ENCODE peak calls at places on chromosomes 2 and 18, in five cellular contexts. One of them, this sample, is unnamed.

GRCh38 chr18:50989711-50990110 is 21.9 kb downstream of the ELAC1 start:
- DNase-seq in astrocyte of the spinal cord: no peak
- DNase-seq in GM03348: no peak
- DNase-seq in stimulated activated CD4-positive, alpha-beta T cell treated with anti-CD3 and anti-CD28 coated beads, Interleukin-15, amount 100 ng/mL, for 24 hours: no peak
- DNase-seq in keratinocyte: no peak
- DNase-seq in this sample: no peak

GRCh38 chr2:41027095-41027494 is 575.2 kb upstream of the SLC8A1 start:
- DNase-seq in astrocyte of the spinal cord: no peak
- DNase-seq in GM03348: no peak
- DNase-seq in stimulated activated CD4-positive, alpha-beta T cell treated with anti-CD3 and anti-CD28 coated beads, Interleukin-15, amount 100 ng/mL, for 24 hours: no peak
- DNase-seq in keratinocyte: no peak
- DNase-seq in this sample: no peak

GRCh38 chr2:135650721-135651120 is 90.9 kb upstream of the UBXN4 start:
- DNase-seq in astrocyte of the spinal cord: peak
- DNase-seq in GM03348: no peak
- DNase-seq in stimulated activated CD4-positive, alpha-beta T cell treated with anti-CD3 and anti-CD28 coated beads, Interleukin-15, amount 100 ng/mL, for 24 hours: no peak
- DNase-seq in keratinocyte: no peak
- DNase-seq in this sample: no peak

GRCh38 chr2:28398101-28398834 is 5.6 kb downstream of the FOSL2 start:
- DNase-seq in astrocyte of the spinal cord: peak
- DNase-seq in GM03348: peak
- DNase-seq in stimulated activated CD4-positive, alpha-beta T cell treated with anti-CD3 and anti-CD28 coated beads, Interleukin-15, amount 100 ng/mL, for 24 hours: peak
- DNase-seq in keratinocyte: no peak
- DNase-seq in this sample: no peak

GRCh38 chr2:202965810-202966454 is 48.7 kb upstream of the NBEAL1 start:
- DNase-seq in astrocyte of the spinal cord: peak
- DNase-seq in GM03348: peak
- DNase-seq in stimulated activated CD4-positive, alpha-beta T cell treated with anti-CD3 and anti-CD28 coated beads, Interleukin-15, amount 100 ng/mL, for 24 hours: peak
- DNase-seq in keratinocyte: no peak
- DNase-seq in this sample: peak

GRCh38 chr18:55582325-55582724 is 5.7 kb downstream of the TCF4 start:
- DNase-seq in astrocyte of the spinal cord: no peak
- DNase-seq in GM03348: no peak
- DNase-seq in stimulated activated CD4-positive, alpha-beta T cell treated with anti-CD3 and anti-CD28 coated beads, Interleukin-15, amount 100 ng/mL, for 24 hours: no peak
- DNase-seq in keratinocyte: no peak
- DNase-seq in this sample: no peak

GRCh38 chr2:29259221-29259620 is 144.0 kb downstream of the CLIP4 start:
- DNase-seq in astrocyte of the spinal cord: peak
- DNase-seq in GM03348: no peak
- DNase-seq in stimulated activated CD4-positive, alpha-beta T cell treated with anti-CD3 and anti-CD28 coated beads, Interleukin-15, amount 100 ng/mL, for 24 hours: no peak
- DNase-seq in keratinocyte: no peak
- DNase-seq in this sample: no peak

GRCh38 chr2:121360566-121361300 is 75.7 kb upstream of the TFCP2L1 start:
- DNase-seq in astrocyte of the spinal cord: peak
- DNase-seq in GM03348: peak
- DNase-seq in stimulated activated CD4-positive, alpha-beta T cell treated with anti-CD3 and anti-CD28 coated beads, Interleukin-15, amount 100 ng/mL, for 24 hours: no peak
- DNase-seq in keratinocyte: peak
- DNase-seq in this sample: peak

GRCh38 chr2:62760555-62760954 is 55.0 kb downstream of the EHBP1 start:
- DNase-seq in astrocyte of the spinal cord: peak
- DNase-seq in GM03348: peak
- DNase-seq in stimulated activated CD4-positive, alpha-beta T cell treated with anti-CD3 and anti-CD28 coated beads, Interleukin-15, amount 100 ng/mL, for 24 hours: no peak
- DNase-seq in keratinocyte: no peak
- DNase-seq in this sample: peak

GRCh38 chr2:203126971-203127370 is 111.8 kb upstream of the CYP20A1 start:
- DNase-seq in astrocyte of the spinal cord: no peak
- DNase-seq in GM03348: peak
- DNase-seq in stimulated activated CD4-positive, alpha-beta T cell treated with anti-CD3 and anti-CD28 coated beads, Interleukin-15, amount 100 ng/mL, for 24 hours: no peak
- DNase-seq in keratinocyte: no peak
- DNase-seq in this sample: no peak

GRCh38 chr2:62293490-62294212 is 97.7 kb downstream of the B3GNT2 start:
- DNase-seq in astrocyte of the spinal cord: peak
- DNase-seq in GM03348: peak
- DNase-seq in stimulated activated CD4-positive, alpha-beta T cell treated with anti-CD3 and anti-CD28 coated beads, Interleukin-15, amount 100 ng/mL, for 24 hours: no peak
- DNase-seq in keratinocyte: peak
- DNase-seq in this sample: no peak